ENCODE peak calls at places on chromosomes 4 and X, in five cellular contexts. One of them, this sample, is unnamed.

GRCh38 chrX:101195442-101196173 is 24.0 kb upstream of the DRP2 start:
- DNase-seq in tibial artery: no peak
- DNase-seq in fibroblast of mammary gland: no peak
- DNase-seq in left lung: no peak
- DNase-seq in H7: no peak
- DNase-seq in this sample: no peak

GRCh38 chrX:15675490-15675921 is 10.9 kb upstream of the CLTRN start:
- DNase-seq in tibial artery: peak
- DNase-seq in fibroblast of mammary gland: peak
- DNase-seq in left lung: peak
- DNase-seq in H7: peak
- DNase-seq in this sample: no peak

GRCh38 chr4:83217721-83218522 is 66.7 kb downstream of the COQ2 start:
- DNase-seq in tibial artery: no peak
- DNase-seq in fibroblast of mammary gland: no peak
- DNase-seq in left lung: peak
- DNase-seq in H7: no peak
- DNase-seq in this sample: no peak

GRCh38 chr4:81214518-81215218 is 354 bp downstream of the PRKG2 start:
- DNase-seq in tibial artery: no peak
- DNase-seq in fibroblast of mammary gland: peak
- DNase-seq in left lung: peak
- DNase-seq in H7: peak
- DNase-seq in this sample: peak

GRCh38 chr4:139773560-139774318 is 108.1 kb downstream of the MGST2 start:
- DNase-seq in tibial artery: no peak
- DNase-seq in fibroblast of mammary gland: no peak
- DNase-seq in left lung: no peak
- DNase-seq in H7: no peak
- DNase-seq in this sample: no peak

GRCh38 chr4:163048447-163048846 is 118.2 kb downstream of the NAF1 start:
- DNase-seq in tibial artery: no peak
- DNase-seq in fibroblast of mammary gland: peak
- DNase-seq in left lung: no peak
- DNase-seq in H7: peak
- DNase-seq in this sample: peak

GRCh38 chr4:149409186-149410056 is 406.2 kb downstream of the IQCM start:
- DNase-seq in tibial artery: peak
- DNase-seq in fibroblast of mammary gland: peak
- DNase-seq in left lung: no peak
- DNase-seq in H7: no peak
- DNase-seq in this sample: peak

GRCh38 chr4:75003979-75004378 is 71.1 kb downstream of the PARM1 start:
- DNase-seq in tibial artery: no peak
- DNase-seq in fibroblast of mammary gland: no peak
- DNase-seq in left lung: no peak
- DNase-seq in H7: no peak
- DNase-seq in this sample: no peak

GRCh38 chr4:165865995-165866650 is 6.9 kb upstream of the TLL1 start:
- DNase-seq in tibial artery: no peak
- DNase-seq in fibroblast of mammary gland: no peak
- DNase-seq in left lung: no peak
- DNase-seq in H7: no peak
- DNase-seq in this sample: no peak

GRCh38 chrX:24241822-24242648 is 71.8 kb downstream of the SUPT20HL2 start:
- DNase-seq in tibial artery: no peak
- DNase-seq in fibroblast of mammary gland: peak
- DNase-seq in left lung: no peak
- DNase-seq in H7: peak
- DNase-seq in this sample: peak

GRCh38 chrX:46628406-46629371 is 55.1 kb downstream of the CHST7 start:
- DNase-seq in tibial artery: peak
- DNase-seq in fibroblast of mammary gland: peak
- DNase-seq in left lung: peak
- DNase-seq in H7: no peak
- DNase-seq in this sample: peak

GRCh38 chr4:77040856-77041576 is 34.8 kb downstream of the CCNI start:
- DNase-seq in tibial artery: no peak
- DNase-seq in fibroblast of mammary gland: peak
- DNase-seq in left lung: no peak
- DNase-seq in H7: no peak
- DNase-seq in this sample: peak

GRCh38 chrX:120358687-120359086 is 3.2 kb upstream of the ATP1B4 start:
- DNase-seq in tibial artery: no peak
- DNase-seq in fibroblast of mammary gland: peak
- DNase-seq in left lung: no peak
- DNase-seq in H7: no peak
- DNase-seq in this sample: peak

GRCh38 chr4:26346203-26346620 is 25.4 kb downstream of the RBPJ start:
- DNase-seq in tibial artery: no peak
- DNase-seq in fibroblast of mammary gland: peak
- DNase-seq in left lung: no peak
- DNase-seq in H7: peak
- DNase-seq in this sample: no peak

GRCh38 chrX:135931644-135932487 is 38.4 kb downstream of the SAGE1 start:
- DNase-seq in tibial artery: peak
- DNase-seq in fibroblast of mammary gland: peak
- DNase-seq in left lung: peak
- DNase-seq in H7: peak
- DNase-seq in this sample: no peak

GRCh38 chrX:11437642-11438379 is 144.6 kb downstream of the AMELX start:
- DNase-seq in tibial artery: peak
- DNase-seq in fibroblast of mammary gland: peak
- DNase-seq in left lung: no peak
- DNase-seq in H7: no peak
- DNase-seq in this sample: peak

GRCh38 chrX:69615779-69616519 is at the start of gene EDA:
- DNase-seq in tibial artery: peak
- DNase-seq in fibroblast of mammary gland: peak
- DNase-seq in left lung: peak
- DNase-seq in H7: peak
- DNase-seq in this sample: peak

GRCh38 chr4:27316176-27316575 is 455.5 kb downstream of the STIM2 start:
- DNase-seq in tibial artery: no peak
- DNase-seq in fibroblast of mammary gland: no peak
- DNase-seq in left lung: no peak
- DNase-seq in H7: no peak
- DNase-seq in this sample: no peak

GRCh38 chr4:166675411-166675810 is 558.9 kb downstream of the SPOCK3 start:
- DNase-seq in tibial artery: no peak
- DNase-seq in fibroblast of mammary gland: peak
- DNase-seq in left lung: no peak
- DNase-seq in H7: no peak
- DNase-seq in this sample: peak

GRCh38 chr4:76174216-76174615 is 26.0 kb upstream of the NUP54 start:
- DNase-seq in tibial artery: no peak
- DNase-seq in fibroblast of mammary gland: no peak
- DNase-seq in left lung: no peak
- DNase-seq in H7: no peak
- DNase-seq in this sample: no peak

GRCh38 chr4:73669410-73670183 is 49.4 kb upstream of the RASSF6 start:
- DNase-seq in tibial artery: no peak
- DNase-seq in fibroblast of mammary gland: no peak
- DNase-seq in left lung: no peak
- DNase-seq in H7: no peak
- DNase-seq in this sample: no peak
- H3K4me3 ChIP-seq in tibial artery: peak
- H3K4me3 ChIP-seq in fibroblast of mammary gland: no peak
- H3K4me3 ChIP-seq in left lung: no peak
- H3K4me3 ChIP-seq in H7: no peak
- H3K4me3 ChIP-seq in this sample: peak

GRCh38 chr4:7938513-7939376 is 916 bp downstream of the AFAP1 start:
- DNase-seq in tibial artery: peak
- DNase-seq in fibroblast of mammary gland: peak
- DNase-seq in left lung: no peak
- DNase-seq in H7: peak
- DNase-seq in this sample: peak

GRCh38 chr4:7943211-7943610 is 3.5 kb upstream of the AFAP1 start:
- DNase-seq in tibial artery: no peak
- DNase-seq in fibroblast of mammary gland: no peak
- DNase-seq in left lung: no peak
- DNase-seq in H7: no peak
- DNase-seq in this sample: no peak

GRCh38 chr4:7939377-7940108 is at the start of gene AFAP1:
- DNase-seq in tibial artery: peak
- DNase-seq in fibroblast of mammary gland: peak
- DNase-seq in left lung: peak
- DNase-seq in H7: peak
- DNase-seq in this sample: peak

GRCh38 chr4:7942019-7942556 is 2.4 kb upstream of the AFAP1 start:
- DNase-seq in tibial artery: no peak
- DNase-seq in fibroblast of mammary gland: no peak
- DNase-seq in left lung: no peak
- DNase-seq in H7: no peak
- DNase-seq in this sample: no peak

GRCh38 chr4:7941111-7942018 is 1.7 kb upstream of the AFAP1 start:
- DNase-seq in tibial artery: no peak
- DNase-seq in fibroblast of mammary gland: peak
- DNase-seq in left lung: no peak
- DNase-seq in H7: no peak
- DNase-seq in this sample: no peak
- H3K4me3 ChIP-seq in tibial artery: no peak
- H3K4me3 ChIP-seq in fibroblast of mammary gland: no peak
- H3K4me3 ChIP-seq in left lung: no peak
- H3K4me3 ChIP-seq in H7: no peak
- H3K4me3 ChIP-seq in this sample: no peak

GRCh38 chr4:121219222-121219621 is 55.1 kb upstream of the TNIP3 start:
- DNase-seq in tibial artery: no peak
- DNase-seq in fibroblast of mammary gland: no peak
- DNase-seq in left lung: no peak
- DNase-seq in H7: no peak
- DNase-seq in this sample: no peak

GRCh38 chr4:121212801-121213200 is 48.7 kb upstream of the TNIP3 start:
- DNase-seq in tibial artery: no peak
- DNase-seq in fibroblast of mammary gland: no peak
- DNase-seq in left lung: no peak
- DNase-seq in H7: no peak
- DNase-seq in this sample: no peak

GRCh38 chr4:121213940-121214339 is 49.8 kb upstream of the TNIP3 start:
- DNase-seq in tibial artery: no peak
- DNase-seq in fibroblast of mammary gland: no peak
- DNase-seq in left lung: no peak
- DNase-seq in H7: no peak
- DNase-seq in this sample: no peak

GRCh38 chr4:121217385-121217784 is 53.3 kb upstream of the TNIP3 start:
- DNase-seq in tibial artery: no peak
- DNase-seq in fibroblast of mammary gland: peak
- DNase-seq in left lung: no peak
- DNase-seq in H7: no peak
- DNase-seq in this sample: peak

GRCh38 chr4:121216438-121216837 is 52.3 kb upstream of the TNIP3 start:
- DNase-seq in tibial artery: no peak
- DNase-seq in fibroblast of mammary gland: no peak
- DNase-seq in left lung: no peak
- DNase-seq in H7: no peak
- DNase-seq in this sample: no peak
- H3K4me3 ChIP-seq in tibial artery: no peak
- H3K4me3 ChIP-seq in fibroblast of mammary gland: no peak
- H3K4me3 ChIP-seq in left lung: no peak
- H3K4me3 ChIP-seq in H7: no peak
- H3K4me3 ChIP-seq in this sample: no peak

GRCh38 chr4:153645183-153645582 is 38.9 kb upstream of the TLR2 start:
- DNase-seq in tibial artery: no peak
- DNase-seq in fibroblast of mammary gland: peak
- DNase-seq in left lung: no peak
- DNase-seq in H7: no peak
- DNase-seq in this sample: no peak

GRCh38 chr4:153651041-153651960 is 32.8 kb upstream of the TLR2 start:
- DNase-seq in tibial artery: peak
- DNase-seq in fibroblast of mammary gland: peak
- DNase-seq in left lung: peak
- DNase-seq in H7: no peak
- DNase-seq in this sample: no peak

GRCh38 chr4:153649572-153649991 is 34.5 kb upstream of the TLR2 start:
- DNase-seq in tibial artery: no peak
- DNase-seq in fibroblast of mammary gland: peak
- DNase-seq in left lung: no peak
- DNase-seq in H7: no peak
- DNase-seq in this sample: peak

GRCh38 chr4:153651961-153652784 is 31.9 kb upstream of the TLR2 start:
- DNase-seq in tibial artery: no peak
- DNase-seq in fibroblast of mammary gland: peak
- DNase-seq in left lung: no peak
- DNase-seq in H7: no peak
- DNase-seq in this sample: no peak

GRCh38 chr4:153647975-153648374 is 36.1 kb upstream of the TLR2 start:
- DNase-seq in tibial artery: no peak
- DNase-seq in fibroblast of mammary gland: no peak
- DNase-seq in left lung: no peak
- DNase-seq in H7: no peak
- DNase-seq in this sample: no peak
- H3K4me3 ChIP-seq in tibial artery: no peak
- H3K4me3 ChIP-seq in fibroblast of mammary gland: no peak
- H3K4me3 ChIP-seq in left lung: no peak
- H3K4me3 ChIP-seq in H7: no peak
- H3K4me3 ChIP-seq in this sample: no peak

DNA sequence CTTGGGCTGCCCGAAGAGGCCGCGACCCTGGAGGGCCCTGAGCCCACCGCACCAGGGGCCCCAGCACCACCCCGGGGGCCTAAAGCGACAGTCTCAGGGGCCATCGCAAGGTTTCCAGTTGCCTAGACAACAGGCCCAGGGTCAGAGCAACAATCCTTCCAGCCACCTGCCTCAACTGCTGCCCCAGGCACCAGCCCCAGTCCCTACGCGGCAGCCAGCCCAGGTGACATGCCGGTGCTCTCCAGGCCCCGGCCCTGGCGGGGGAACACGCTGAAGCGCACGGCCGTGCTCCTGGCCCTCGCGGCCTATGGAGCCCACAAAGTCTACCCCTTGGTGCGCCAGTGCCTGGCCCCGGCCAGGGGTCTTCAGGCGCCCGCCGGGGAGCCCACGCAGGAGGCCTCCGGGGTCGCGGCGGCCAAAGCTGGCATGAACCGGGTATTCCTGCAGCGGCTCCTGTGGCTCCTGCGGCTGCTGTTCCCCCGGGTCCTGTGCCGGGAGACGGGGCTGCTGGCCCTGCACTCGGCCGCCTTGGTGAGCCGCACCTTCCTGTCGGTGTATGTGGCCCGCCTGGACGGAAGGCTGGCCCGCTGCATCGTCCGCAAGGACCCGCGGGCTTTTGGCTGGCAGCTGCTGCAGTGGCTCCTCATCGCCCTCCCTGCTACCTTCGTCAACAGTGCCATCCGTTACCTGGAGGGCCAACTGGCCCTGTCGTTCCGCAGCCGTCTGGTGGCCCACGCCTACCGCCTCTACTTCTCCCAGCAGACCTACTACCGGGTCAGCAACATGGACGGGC is 579 bp downstream of the ABCD1 start:
- DNase-seq in tibial artery: no peak
- DNase-seq in fibroblast of mammary gland: no peak
- DNase-seq in left lung: no peak
- DNase-seq in H7: peak
- DNase-seq in this sample: no peak
- H3K4me3 ChIP-seq in tibial artery: peak
- H3K4me3 ChIP-seq in fibroblast of mammary gland: peak
- H3K4me3 ChIP-seq in left lung: no peak
- H3K4me3 ChIP-seq in H7: peak
- H3K4me3 ChIP-seq in this sample: peak

GRCh38 chr4:183987987-183988392 is 82.9 kb downstream of the STOX2 start:
- DNase-seq in tibial artery: peak
- DNase-seq in fibroblast of mammary gland: peak
- DNase-seq in left lung: peak
- DNase-seq in H7: peak
- DNase-seq in this sample: peak
- H3K4me3 ChIP-seq in tibial artery: peak
- H3K4me3 ChIP-seq in fibroblast of mammary gland: peak
- H3K4me3 ChIP-seq in left lung: peak
- H3K4me3 ChIP-seq in H7: peak
- H3K4me3 ChIP-seq in this sample: peak